ENCODE peak calls at places on chromosomes 7 and 10, in seven cellular contexts. One of them, this sample, is unnamed.

GRCh38 chr10:28555358-28555757 is 22.4 kb downstream of the WAC start:
- DNase-seq in CD8-positive, alpha-beta memory T cell: no peak
- DNase-seq in endodermal cell: no peak
- DNase-seq in transverse colon: no peak
- DNase-seq in lower lobe of right lung: no peak
- DNase-seq in vagina: no peak
- DNase-seq in hepatocyte: no peak
- DNase-seq in this sample: no peak

GRCh38 chr10:80168679-80169380 is 36.3 kb downstream of the PLAC9 start:
- DNase-seq in CD8-positive, alpha-beta memory T cell: peak; percentile 56
- DNase-seq in endodermal cell: peak; percentile 77
- DNase-seq in transverse colon: no peak
- DNase-seq in lower lobe of right lung: no peak
- DNase-seq in vagina: no peak
- DNase-seq in hepatocyte: no peak
- DNase-seq in this sample: no peak

GRCh38 chr7:74254858-74255379 is 720 bp upstream of the RFC2 start:
- DNase-seq in CD8-positive, alpha-beta memory T cell: no peak
- DNase-seq in endodermal cell: no peak
- DNase-seq in transverse colon: peak; percentile 29
- DNase-seq in lower lobe of right lung: no peak
- DNase-seq in vagina: no peak
- DNase-seq in hepatocyte: no peak
- DNase-seq in this sample: no peak

GRCh38 chr7:5426226-5426475 is 2.5 kb upstream of the TNRC18 start:
- DNase-seq in CD8-positive, alpha-beta memory T cell: no peak
- DNase-seq in endodermal cell: no peak
- DNase-seq in transverse colon: no peak
- DNase-seq in lower lobe of right lung: no peak
- DNase-seq in vagina: no peak
- DNase-seq in hepatocyte: no peak
- DNase-seq in this sample: no peak

GRCh38 chr7:28993371-28993770 is 35.2 kb upstream of the TRIL start:
- DNase-seq in CD8-positive, alpha-beta memory T cell: no peak
- DNase-seq in endodermal cell: no peak
- DNase-seq in transverse colon: no peak
- DNase-seq in lower lobe of right lung: no peak
- DNase-seq in vagina: no peak
- DNase-seq in hepatocyte: no peak
- DNase-seq in this sample: no peak

GRCh38 chr10:75358121-75358520 is 43.4 kb downstream of the ZNF503 start:
- DNase-seq in CD8-positive, alpha-beta memory T cell: no peak
- DNase-seq in endodermal cell: no peak
- DNase-seq in transverse colon: peak; percentile 67
- DNase-seq in lower lobe of right lung: no peak
- DNase-seq in vagina: no peak
- DNase-seq in hepatocyte: peak; percentile 56
- DNase-seq in this sample: no peak

GRCh38 chr10:89901895-89902294 is 200.5 kb downstream of the KIF20B start:
- DNase-seq in CD8-positive, alpha-beta memory T cell: no peak
- DNase-seq in endodermal cell: no peak
- DNase-seq in transverse colon: no peak
- DNase-seq in lower lobe of right lung: no peak
- DNase-seq in vagina: no peak
- DNase-seq in hepatocyte: no peak
- DNase-seq in this sample: no peak

GRCh38 chr10:43396928-43397624 is 11.9 kb downstream of the HNRNPF start:
- DNase-seq in CD8-positive, alpha-beta memory T cell: peak; percentile 83
- DNase-seq in endodermal cell: peak; percentile 96
- DNase-seq in transverse colon: peak; percentile 95
- DNase-seq in lower lobe of right lung: peak; percentile 95
- DNase-seq in vagina: no peak
- DNase-seq in hepatocyte: peak; percentile 95
- DNase-seq in this sample: peak; percentile 50

GRCh38 chr7:94972296-94972695 is 64.9 kb downstream of the PPP1R9A start:
- DNase-seq in CD8-positive, alpha-beta memory T cell: no peak
- DNase-seq in endodermal cell: no peak
- DNase-seq in transverse colon: no peak
- DNase-seq in lower lobe of right lung: no peak
- DNase-seq in vagina: no peak
- DNase-seq in hepatocyte: no peak
- DNase-seq in this sample: no peak

GRCh38 chr7:157738064-157738460 is 401.3 kb downstream of the DNAJB6 start:
- DNase-seq in CD8-positive, alpha-beta memory T cell: no peak
- DNase-seq in endodermal cell: peak; percentile 87
- DNase-seq in transverse colon: no peak
- DNase-seq in lower lobe of right lung: no peak
- DNase-seq in vagina: no peak
- DNase-seq in hepatocyte: peak; percentile 39
- DNase-seq in this sample: no peak

GRCh38 chr7:2355079-2356008 is 717 bp downstream of the EIF3B start:
- DNase-seq in CD8-positive, alpha-beta memory T cell: no peak
- DNase-seq in endodermal cell: peak; percentile 67
- DNase-seq in transverse colon: peak; percentile 19
- DNase-seq in lower lobe of right lung: no peak
- DNase-seq in vagina: no peak
- DNase-seq in hepatocyte: peak; percentile 35
- DNase-seq in this sample: no peak
- H3K27ac ChIP-seq in CD8-positive, alpha-beta memory T cell: peak overlapping the region; percentile 69
- H3K27ac ChIP-seq in endodermal cell: peak overlapping the region; percentile 44
- H3K27ac ChIP-seq in transverse colon: peak overlapping the region; percentile 96
- H3K27ac ChIP-seq in lower lobe of right lung: peak overlapping the region; percentile 100
- H3K27ac ChIP-seq in vagina: peak overlapping the region; percentile 69
- H3K27ac ChIP-seq in hepatocyte: peak overlapping the region; percentile 81
- H3K27ac ChIP-seq in this sample: peak overlapping the region; percentile 8

DNA sequence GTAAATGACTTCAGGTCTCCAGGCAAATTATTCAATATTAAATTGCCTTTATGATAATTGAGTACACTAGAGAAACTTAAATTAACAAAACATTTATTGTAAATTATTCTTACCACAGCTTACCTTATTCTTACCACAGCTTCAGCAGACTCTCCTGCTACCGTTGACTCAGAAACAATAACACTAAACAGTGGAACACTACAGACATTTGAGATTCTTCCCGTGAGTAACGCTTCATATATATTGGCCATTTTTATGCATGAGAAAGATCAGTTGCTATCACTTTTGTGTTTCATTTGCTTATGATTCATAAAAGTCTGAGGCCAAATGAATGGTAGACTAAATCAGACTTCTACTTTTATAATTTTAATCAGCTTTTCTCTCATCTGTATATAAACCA is 28.7 kb downstream of the TMEM243 start:
- DNase-seq in CD8-positive, alpha-beta memory T cell: no peak
- DNase-seq in endodermal cell: no peak
- DNase-seq in transverse colon: no peak
- DNase-seq in lower lobe of right lung: no peak
- DNase-seq in vagina: no peak
- DNase-seq in hepatocyte: no peak
- DNase-seq in this sample: no peak
- H3K36me3 ChIP-seq in CD8-positive, alpha-beta memory T cell: peaks cover 55% of the 10 kb centered on the region
- H3K36me3 ChIP-seq in endodermal cell: peaks cover 98% of the 10 kb centered on the region
- H3K36me3 ChIP-seq in transverse colon: no peaks in the 10 kb centered on the region
- H3K36me3 ChIP-seq in lower lobe of right lung: peaks cover 98% of the 10 kb centered on the region
- H3K36me3 ChIP-seq in vagina: peaks cover 4% of the 10 kb centered on the region
- H3K36me3 ChIP-seq in hepatocyte: no peaks in the 10 kb centered on the region
- H3K36me3 ChIP-seq in this sample: peaks cover 55% of the 10 kb centered on the region

GRCh38 chr10:124088944-124089343 is 4.5 kb downstream of the CHST15 start:
- DNase-seq in CD8-positive, alpha-beta memory T cell: no peak
- DNase-seq in endodermal cell: no peak
- DNase-seq in transverse colon: no peak
- DNase-seq in lower lobe of right lung: no peak
- DNase-seq in vagina: no peak
- DNase-seq in hepatocyte: no peak
- DNase-seq in this sample: no peak
- H3K4me1 ChIP-seq in CD8-positive, alpha-beta memory T cell: no peaks in the 10 kb centered on the region
- H3K4me1 ChIP-seq in endodermal cell: no peaks in the 10 kb centered on the region
- H3K4me1 ChIP-seq in transverse colon: peaks cover 48% of the 10 kb centered on the region
- H3K4me1 ChIP-seq in lower lobe of right lung: peaks cover 46% of the 10 kb centered on the region
- H3K4me1 ChIP-seq in vagina: peaks cover 45% of the 10 kb centered on the region
- H3K4me1 ChIP-seq in hepatocyte: peaks cover 14% of the 10 kb centered on the region
- H3K4me1 ChIP-seq in this sample: peaks cover 15% of the 10 kb centered on the region

DNA sequence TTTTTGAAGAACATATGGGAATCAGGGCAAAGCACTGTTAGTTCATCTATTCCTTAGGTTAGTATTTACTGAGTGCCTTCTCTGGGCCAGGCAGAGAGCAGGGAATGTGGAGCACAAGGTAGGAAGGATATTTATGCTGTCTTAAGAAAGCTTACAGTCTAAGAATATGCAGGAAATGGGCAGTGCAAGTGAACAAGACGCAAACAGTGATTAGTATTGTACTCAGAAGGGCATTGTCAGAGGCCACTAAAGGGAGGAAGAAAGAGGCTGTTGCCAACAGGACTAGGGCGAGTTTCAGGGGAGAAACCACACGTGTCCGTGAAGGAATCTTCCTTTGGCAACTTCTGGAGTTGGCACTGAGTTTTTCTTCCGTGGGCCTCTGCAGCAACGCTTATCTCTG is 552.8 kb upstream of the COBL start:
- DNase-seq in CD8-positive, alpha-beta memory T cell: no peak
- DNase-seq in endodermal cell: no peak
- DNase-seq in transverse colon: no peak
- DNase-seq in lower lobe of right lung: no peak
- DNase-seq in vagina: no peak
- DNase-seq in hepatocyte: no peak
- DNase-seq in this sample: no peak
- H3K27ac ChIP-seq in CD8-positive, alpha-beta memory T cell: no peak overlapping the region
- H3K27ac ChIP-seq in endodermal cell: no peak overlapping the region
- H3K27ac ChIP-seq in transverse colon: no peak overlapping the region
- H3K27ac ChIP-seq in lower lobe of right lung: no peak overlapping the region
- H3K27ac ChIP-seq in vagina: no peak overlapping the region
- H3K27ac ChIP-seq in hepatocyte: no peak overlapping the region
- H3K27ac ChIP-seq in this sample: no peak overlapping the region

DNA sequence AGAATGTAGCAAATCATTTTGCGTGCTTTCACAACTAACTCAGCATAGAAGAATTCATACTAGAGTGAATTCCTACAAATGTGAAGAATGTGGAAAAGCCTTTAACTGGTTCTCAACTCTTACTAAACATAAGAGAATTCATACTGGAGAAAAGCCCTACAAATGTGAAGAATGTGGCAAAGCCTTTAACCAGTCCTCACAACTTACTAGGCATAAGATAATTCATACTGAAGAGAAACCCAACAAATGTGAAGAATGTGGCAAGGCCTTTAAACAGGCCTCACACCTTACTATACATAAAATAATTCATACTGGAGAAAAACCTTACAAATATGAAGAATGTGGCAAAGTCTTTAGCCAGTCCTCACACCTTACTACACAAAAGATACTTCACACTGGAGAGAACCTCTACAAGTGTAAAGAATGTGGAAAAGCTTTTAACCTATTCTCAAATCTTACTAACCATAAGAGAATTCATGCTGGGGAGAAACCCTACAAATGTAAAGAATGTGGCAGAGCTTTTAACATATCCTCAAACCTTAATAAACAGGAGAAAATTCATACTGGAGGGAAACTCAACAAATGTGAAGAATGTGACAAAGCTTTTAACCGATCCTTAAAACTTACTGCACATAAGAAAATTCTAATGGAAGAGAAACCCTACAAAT is 40.8 kb downstream of the ZNF107 start:
- DNase-seq in CD8-positive, alpha-beta memory T cell: no peak
- DNase-seq in endodermal cell: no peak
- DNase-seq in transverse colon: no peak
- DNase-seq in lower lobe of right lung: no peak
- DNase-seq in vagina: no peak
- DNase-seq in hepatocyte: no peak
- DNase-seq in this sample: no peak
- H3K36me3 ChIP-seq in CD8-positive, alpha-beta memory T cell: peaks cover 18% of the 10 kb centered on the region
- H3K36me3 ChIP-seq in endodermal cell: peaks cover 37% of the 10 kb centered on the region
- H3K36me3 ChIP-seq in transverse colon: no peaks in the 10 kb centered on the region
- H3K36me3 ChIP-seq in lower lobe of right lung: no peaks in the 10 kb centered on the region
- H3K36me3 ChIP-seq in vagina: no peaks in the 10 kb centered on the region
- H3K36me3 ChIP-seq in hepatocyte: no peaks in the 10 kb centered on the region
- H3K36me3 ChIP-seq in this sample: peaks cover 26% of the 10 kb centered on the region

GRCh38 chr7:41701068-41701467 is 1.8 kb downstream of the INHBA start:
- DNase-seq in CD8-positive, alpha-beta memory T cell: no peak
- DNase-seq in endodermal cell: no peak
- DNase-seq in transverse colon: no peak
- DNase-seq in lower lobe of right lung: no peak
- DNase-seq in vagina: no peak
- DNase-seq in hepatocyte: no peak
- DNase-seq in this sample: no peak

GRCh38 chr7:41702635-41703371 is at the start of gene INHBA:
- DNase-seq in CD8-positive, alpha-beta memory T cell: no peak
- DNase-seq in endodermal cell: no peak
- DNase-seq in transverse colon: no peak
- DNase-seq in lower lobe of right lung: no peak
- DNase-seq in vagina: no peak
- DNase-seq in hepatocyte: peak; percentile 61
- DNase-seq in this sample: no peak

GRCh38 chr7:41699532-41699931 is 3.4 kb downstream of the INHBA start:
- DNase-seq in CD8-positive, alpha-beta memory T cell: no peak
- DNase-seq in endodermal cell: peak; percentile 78
- DNase-seq in transverse colon: no peak
- DNase-seq in lower lobe of right lung: peak; percentile 47
- DNase-seq in vagina: no peak
- DNase-seq in hepatocyte: no peak
- DNase-seq in this sample: no peak

GRCh38 chr7:41700044-41700471 is 2.8 kb downstream of the INHBA start:
- DNase-seq in CD8-positive, alpha-beta memory T cell: no peak
- DNase-seq in endodermal cell: peak; percentile 60
- DNase-seq in transverse colon: no peak
- DNase-seq in lower lobe of right lung: no peak
- DNase-seq in vagina: no peak
- DNase-seq in hepatocyte: no peak
- DNase-seq in this sample: no peak

DNA sequence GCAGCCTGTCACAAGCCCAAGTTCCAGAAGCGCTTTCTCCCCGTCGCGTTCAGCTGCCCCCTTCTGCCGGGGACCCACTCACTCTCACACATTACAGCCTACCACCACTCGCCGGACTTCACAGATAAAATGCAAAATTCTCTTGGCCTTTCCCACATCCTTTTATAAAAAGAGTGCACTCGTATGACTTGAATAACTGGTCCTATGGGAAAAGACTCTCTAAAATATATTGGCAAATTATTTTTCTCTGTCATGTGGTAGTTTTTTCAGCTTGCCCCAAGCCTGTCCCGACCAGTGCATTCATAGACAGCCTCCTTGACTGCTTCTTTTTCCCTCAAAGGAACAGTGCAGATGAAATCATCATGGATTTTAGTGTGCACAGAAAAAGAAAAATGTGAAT is 1.3 kb downstream of the INHBA start:
- DNase-seq in CD8-positive, alpha-beta memory T cell: no peak
- DNase-seq in endodermal cell: no peak
- DNase-seq in transverse colon: no peak
- DNase-seq in lower lobe of right lung: no peak
- DNase-seq in vagina: no peak
- DNase-seq in hepatocyte: no peak
- DNase-seq in this sample: no peak
- H3K4me1 ChIP-seq in CD8-positive, alpha-beta memory T cell: peaks cover 7% of the 10 kb centered on the region
- H3K4me1 ChIP-seq in endodermal cell: no peaks in the 10 kb centered on the region
- H3K4me1 ChIP-seq in transverse colon: peaks cover 7% of the 10 kb centered on the region
- H3K4me1 ChIP-seq in lower lobe of right lung: peaks cover 25% of the 10 kb centered on the region
- H3K4me1 ChIP-seq in vagina: peaks cover 29% of the 10 kb centered on the region
- H3K4me1 ChIP-seq in hepatocyte: peaks cover 5% of the 10 kb centered on the region
- H3K4me1 ChIP-seq in this sample: peaks cover 60% of the 10 kb centered on the region

DNA sequence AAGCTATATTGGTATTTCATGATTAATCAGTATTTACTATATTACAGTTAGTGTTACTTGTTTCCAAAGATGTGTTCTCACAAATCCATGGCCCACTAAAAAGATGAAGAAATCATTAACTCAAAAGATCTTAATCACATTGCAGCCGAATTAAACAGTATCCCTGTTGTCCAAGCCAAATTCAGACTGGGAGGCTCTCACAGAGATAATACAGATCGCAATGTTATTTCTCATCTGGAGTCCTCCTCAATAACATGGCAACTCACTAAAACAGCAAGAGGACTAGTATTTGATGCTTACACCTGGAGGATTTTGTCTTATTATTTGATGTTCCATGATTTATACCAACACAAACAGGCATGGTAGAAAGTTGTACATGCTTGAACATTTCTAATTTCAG is 23.4 kb downstream of the CYP51A1 start:
- DNase-seq in CD8-positive, alpha-beta memory T cell: no peak
- DNase-seq in endodermal cell: no peak
- DNase-seq in transverse colon: no peak
- DNase-seq in lower lobe of right lung: no peak
- DNase-seq in vagina: no peak
- DNase-seq in hepatocyte: no peak
- DNase-seq in this sample: no peak
- H3K27ac ChIP-seq in CD8-positive, alpha-beta memory T cell: no peak overlapping the region
- H3K27ac ChIP-seq in endodermal cell: no peak overlapping the region
- H3K27ac ChIP-seq in transverse colon: no peak overlapping the region
- H3K27ac ChIP-seq in lower lobe of right lung: no peak overlapping the region
- H3K27ac ChIP-seq in vagina: no peak overlapping the region
- H3K27ac ChIP-seq in hepatocyte: no peak overlapping the region
- H3K27ac ChIP-seq in this sample: no peak overlapping the region

This sample was measured in thoracic aorta.